ENCODE peak calls at places on chromosomes 1 and 21, in eight cellular contexts. A, J, N, E, U, V, H and B are unnamed samples.

GRCh38 chr21:33266050-33266783 is at the start of gene IL10RB:
- DNase-seq in A (no peak), J (peak; percentile 25), N (peak; percentile 82), E (peak; percentile 82), U (peak; percentile 64), V (peak; percentile 57), H (peak; percentile 92), B (peak; percentile 17)

GRCh38 chr1:55584521-55585401 is 369.6 kb upstream of the USP24 start:
- DNase-seq in A (peak; percentile 16), J (peak; percentile 85), N (no peak), E (peak; percentile 71), U (no peak), V (no peak), H (no peak), B (no peak)

GRCh38 chr1:18632218-18632588 is 1.6 kb downstream of the PAX7 start:
- DNase-seq in A (no peak), J (no peak), N (no peak), E (no peak), U (no peak), V (no peak), H (no peak), B (no peak)

GRCh38 chr1:208254862-208255261 is 10.7 kb upstream of the PLXNA2 start:
- DNase-seq in A (no peak), J (no peak), N (no peak), E (peak; percentile 67), U (no peak), V (no peak), H (no peak), B (no peak)

GRCh38 chr1:45685308-45686080 is 839 bp downstream of the GPBP1L1 start:
- DNase-seq in A (no peak), J (no peak), N (no peak), E (peak; percentile 17), U (no peak), V (no peak), H (peak; percentile 55), B (no peak)

GRCh38 chr1:178168535-178168934 is 74.6 kb downstream of the RASAL2 start:
- DNase-seq in A (no peak), J (no peak), N (no peak), E (peak; percentile 60), U (no peak), V (no peak), H (no peak), B (no peak)

GRCh38 chr1:17209446-17209845 is 4.5 kb downstream of the PADI1 start:
- DNase-seq in A (no peak), J (no peak), N (no peak), E (no peak), U (no peak), V (no peak), H (no peak), B (no peak)

GRCh38 chr1:31155216-31155806 is 84.4 kb downstream of the NKAIN1 start:
- DNase-seq in A (no peak), J (no peak), N (peak; percentile 52), E (peak; percentile 88), U (peak; percentile 54), V (peak; percentile 14), H (peak; percentile 79), B (peak; percentile 41)

GRCh38 chr1:173258484-173259264 is 51.5 kb upstream of the TNFSF4 start:
- DNase-seq in A (no peak), J (no peak), N (no peak), E (no peak), U (no peak), V (no peak), H (no peak), B (no peak)

GRCh38 chr21:38325761-38326420 is 69.1 kb downstream of the KCNJ15 start:
- DNase-seq in A (no peak), J (no peak), N (no peak), E (no peak), U (no peak), V (no peak), H (no peak), B (no peak)

GRCh38 chr1:192703283-192704206 is 67.6 kb downstream of the RGS13 start:
- DNase-seq in A (no peak), J (no peak), N (no peak), E (no peak), U (no peak), V (no peak), H (no peak), B (no peak)

GRCh38 chr1:17675681-17676243 is 79.4 kb upstream of the ACTL8 start:
- DNase-seq in A (no peak), J (no peak), N (no peak), E (no peak), U (no peak), V (no peak), H (no peak), B (no peak)

GRCh38 chr1:119818181-119818580 is 6.9 kb upstream of the REG4 start:
- DNase-seq in A (no peak), J (no peak), N (no peak), E (no peak), U (no peak), V (no peak), H (no peak), B (no peak)

GRCh38 chr1:210362526-210362925 is 33.8 kb downstream of the HHAT start:
- DNase-seq in A (no peak), J (no peak), N (peak; percentile 35), E (peak; percentile 67), U (no peak), V (no peak), H (peak; percentile 6), B (no peak)

GRCh38 chr1:43711049-43711448 is 3.7 kb downstream of the ST3GAL3 start:
- DNase-seq in A (no peak), J (no peak), N (no peak), E (peak; percentile 89), U (no peak), V (no peak), H (no peak), B (no peak)

GRCh38 chr1:41810446-41810845 is 108.3 kb downstream of the HIVEP3 start:
- DNase-seq in A (no peak), J (no peak), N (no peak), E (peak; percentile 72), U (no peak), V (peak; percentile 17), H (peak; percentile 88), B (no peak)

GRCh38 chr21:37463083-37463780 is 96.7 kb downstream of the DYRK1A start:
- DNase-seq in A (no peak), J (peak; percentile 18), N (no peak), E (peak; percentile 58), U (no peak), V (no peak), H (peak; percentile 82), B (no peak)

GRCh38 chr1:100730130-100730529 is 10.6 kb downstream of the VCAM1 start:
- DNase-seq in A (no peak), J (no peak), N (no peak), E (no peak), U (no peak), V (no peak), H (no peak), B (no peak)

GRCh38 chr1:176203735-176204134 is 3.4 kb downstream of the COP1 start:
- DNase-seq in A (no peak), J (no peak), N (no peak), E (no peak), U (no peak), V (no peak), H (no peak), B (no peak)

GRCh38 chr1:10161541-10162290 is 48.7 kb upstream of the KIF1B start:
- DNase-seq in A (no peak), J (no peak), N (peak; percentile 44), E (no peak), U (no peak), V (no peak), H (peak; percentile 14), B (peak; percentile 26)

GRCh38 chr1:230706020-230706699 is 7.8 kb downstream of the AGT start:
- DNase-seq in A (no peak), J (no peak), N (no peak), E (no peak), U (no peak), V (no peak), H (no peak), B (no peak)

GRCh38 chr1:188937965-188938551 is 1539.6 kb downstream of the BRINP3 start:
- DNase-seq in A (no peak), J (no peak), N (no peak), E (no peak), U (no peak), V (no peak), H (no peak), B (no peak)

GRCh38 chr1:3062616-3063378 is 6.2 kb upstream of the PRDM16 start:
- DNase-seq in A (no peak), J (no peak), N (no peak), E (no peak), U (no peak), V (no peak), H (no peak), B (no peak)

GRCh38 chr1:1794999-1795398 is 16.7 kb upstream of the NADK start:
- DNase-seq in A (no peak), J (no peak), N (no peak), E (no peak), U (no peak), V (no peak), H (no peak), B (no peak)

GRCh38 chr1:19416145-19416544 is 69.2 kb downstream of the CAPZB start:
- DNase-seq in A (no peak), J (no peak), N (no peak), E (no peak), U (no peak), V (no peak), H (no peak), B (no peak)

GRCh38 chr1:205488074-205488723 is 16.3 kb upstream of the CDK18 start:
- DNase-seq in A (peak; percentile 16), J (peak; percentile 65), N (peak; percentile 60), E (peak; percentile 74), U (peak; percentile 26), V (no peak), H (peak; percentile 84), B (peak; percentile 57)

GRCh38 chr1:236997882-236998281 is 6.4 kb downstream of the MT1HL1 start:
- DNase-seq in A (no peak), J (no peak), N (peak; percentile 74), E (no peak), U (no peak), V (no peak), H (no peak), B (no peak)

GRCh38 chr1:20792177-20792576 is 5.1 kb upstream of the HP1BP3 start:
- DNase-seq in A (peak; percentile 62), J (no peak), N (no peak), E (peak; percentile 84), U (no peak), V (no peak), H (no peak), B (no peak)

GRCh38 chr1:64041366-64042131 is 161.9 kb upstream of the UBE2U start:
- DNase-seq in A (no peak), J (no peak), N (no peak), E (no peak), U (no peak), V (no peak), H (no peak), B (no peak)

GRCh38 chr1:88763649-88764406 is 79.8 kb downstream of the PKN2 start:
- DNase-seq in A (peak; percentile 41), J (no peak), N (no peak), E (peak; percentile 52), U (no peak), V (no peak), H (no peak), B (no peak)

GRCh38 chr1:65958561-65959350 is 166.1 kb downstream of the PDE4B start:
- DNase-seq in A (no peak), J (peak; percentile 73), N (no peak), E (peak; percentile 77), U (peak; percentile 8), V (no peak), H (peak; percentile 85), B (no peak)

GRCh38 chr1:89701746-89702241 is 68.9 kb downstream of the LRRC8C start:
- DNase-seq in A (no peak), J (peak; percentile 24), N (no peak), E (peak; percentile 34), U (peak; percentile 39), V (no peak), H (no peak), B (no peak)

GRCh38 chr1:10694274-10694632 is 102.2 kb downstream of the CASZ1 start:
- DNase-seq in A (no peak), J (no peak), N (no peak), E (peak; percentile 38), U (no peak), V (peak; percentile 45), H (peak; percentile 78), B (no peak)

GRCh38 chr1:5577255-5578040 is 414.8 kb downstream of the NPHP4 start:
- DNase-seq in A (no peak), J (no peak), N (no peak), E (no peak), U (no peak), V (no peak), H (no peak), B (no peak)